ENCODE peak calls at places on chromosome 15, in ten cellular contexts. O, C, P, L, F, Z, E, J, W and T are unnamed samples. For H3K4me1, the result is how much of the 10 kb centered on the place peaks cover.

GRCh38 chr15:28113426-28114113 is 14.5 kb upstream of the OCA2 start:
- DNase-seq in J (no peak), Z (no peak), P (no peak), L (no peak), F (no peak), O (no peak), C (no peak), W (no peak), E (no peak), T (no peak)

GRCh38 chr15:82543155-82543554 is 2.9 kb upstream of the RPS17 start:
- DNase-seq in F (peak), C (no peak), J (peak), L (no peak), Z (no peak), W (no peak), E (peak), O (no peak), P (no peak), T (no peak)

GRCh38 chr15:98715890-98716443 is 67.6 kb downstream of the IGF1R start:
- DNase-seq in C (no peak), W (no peak), P (no peak), L (no peak), J (no peak), Z (no peak), F (no peak), E (no peak), O (no peak), T (no peak)

GRCh38 chr15:69405110-69405509 is 9.0 kb upstream of the KIF23 start:
- DNase-seq in O (no peak), E (no peak), P (no peak), L (no peak), C (no peak), Z (no peak), J (no peak), F (no peak), W (no peak), T (no peak)

GRCh38 chr15:60038111-60038521 is 34.0 kb downstream of the FOXB1 start:
- DNase-seq in W (no peak), P (no peak), O (no peak), E (no peak), Z (no peak), C (no peak), J (peak), F (no peak), L (no peak), T (no peak)

GRCh38 chr15:74543583-74543982 is 2.6 kb downstream of the ARID3B start:
- DNase-seq in F (no peak), L (no peak), C (no peak), E (peak), Z (no peak), P (no peak), J (no peak), W (peak), O (no peak), T (no peak)

GRCh38 chr15:99435138-99435695 is 130.6 kb upstream of the MEF2A start:
- DNase-seq in F (no peak), J (no peak), W (peak), E (no peak), O (no peak), P (no peak), C (peak), Z (no peak), L (peak), T (peak)

GRCh38 chr15:99976000-99976399 is 242.8 kb upstream of the LYSMD4 start:
- DNase-seq in F (no peak), J (no peak), Z (no peak), O (no peak), W (no peak), C (no peak), E (no peak), P (no peak), L (no peak), T (no peak)

GRCh38 chr15:31020542-31020941 is 29.1 kb upstream of the MTMR10 start:
- DNase-seq in O (no peak), Z (no peak), P (no peak), C (no peak), E (no peak), F (no peak), J (no peak), L (no peak), W (no peak), T (no peak)

GRCh38 chr15:49464513-49464912 is 41.5 kb downstream of the FGF7 start:
- DNase-seq in Z (no peak), F (no peak), W (no peak), P (no peak), E (no peak), J (no peak), O (no peak), C (no peak), L (no peak), T (no peak)
- H3K4me1 ChIP-seq in Z (half or more), F (under half), W (under half), P (under half), E (under half), J (under half), O (under half), C (under half), L (under half), T (under half)

DNA sequence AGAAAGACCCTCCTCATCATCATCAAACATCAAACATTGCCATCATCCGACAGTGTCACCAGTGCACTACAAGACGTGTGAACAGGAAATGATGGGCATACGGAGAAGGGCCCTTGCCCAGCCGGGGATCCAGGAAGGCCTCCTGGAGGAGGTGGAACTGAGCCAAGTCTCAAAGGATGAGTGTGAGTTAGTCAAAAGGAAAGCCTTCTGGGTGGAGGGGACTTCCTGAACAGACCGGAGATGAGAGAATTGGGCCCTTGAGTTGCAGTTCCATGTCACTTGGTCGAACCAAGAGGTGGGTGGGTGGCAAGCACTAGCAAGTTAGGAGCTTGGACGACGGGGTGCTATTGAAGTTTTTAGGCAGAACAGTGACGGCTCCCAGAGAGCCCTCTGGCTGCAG is 8.5 kb downstream of the SEMA4B start:
- DNase-seq in O (no peak), P (no peak), C (no peak), Z (no peak), F (no peak), E (no peak), W (no peak), J (no peak), L (no peak), T (no peak)
- H3K4me1 ChIP-seq in O (half or more), P (under half), C (half or more), Z (half or more), F (under half), E (under half), W (under half), J (under half), L (under half), T (under half)

GRCh38 chr15:101201411-101202174 is 50.3 kb downstream of the CHSY1 start:
- DNase-seq in L (peak), F (peak), C (peak), J (peak), O (peak), P (peak), Z (peak), E (peak), W (no peak), T (peak)

GRCh38 chr15:101198031-101198430 is 53.8 kb downstream of the CHSY1 start:
- DNase-seq in O (no peak), E (no peak), L (no peak), C (no peak), Z (no peak), F (no peak), J (peak), W (no peak), P (no peak), T (no peak)

GRCh38 chr15:101200181-101200580 is 51.7 kb downstream of the CHSY1 start:
- DNase-seq in Z (no peak), L (no peak), E (no peak), O (no peak), C (no peak), J (no peak), W (no peak), F (no peak), P (no peak), T (no peak)

GRCh38 chr15:101203029-101203428 is 48.8 kb downstream of the CHSY1 start:
- DNase-seq in L (no peak), P (no peak), W (no peak), O (no peak), E (no peak), Z (no peak), F (no peak), J (no peak), C (no peak), T (no peak)

DNA sequence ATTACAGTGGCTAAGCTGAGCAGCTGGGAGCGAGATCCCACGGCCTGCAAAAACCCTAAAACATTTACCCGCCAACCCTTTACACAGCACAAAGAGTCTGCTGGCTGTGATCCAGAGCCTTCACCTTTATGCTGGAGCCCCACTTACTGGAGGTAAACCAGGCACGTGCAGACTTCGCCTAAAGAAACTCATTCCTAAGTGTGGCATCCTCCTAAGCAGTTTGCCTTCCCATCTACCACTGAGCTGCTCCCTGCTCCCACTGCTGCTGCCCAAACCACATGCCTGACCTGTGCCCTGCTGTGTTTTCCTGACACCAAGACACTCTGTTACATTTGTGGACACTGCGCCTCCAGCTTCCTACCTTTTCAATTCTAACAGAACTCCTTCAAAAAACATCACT is 53.0 kb downstream of the CHSY1 start:
- DNase-seq in C (no peak), P (no peak), F (no peak), J (no peak), L (no peak), Z (no peak), O (no peak), W (no peak), E (no peak), T (no peak)
- H3K4me1 ChIP-seq in C (half or more), P (half or more), F (under half), J (under half), L (under half), Z (half or more), O (half or more), W (half or more), E (under half), T (half or more)

GRCh38 chr15:93029613-93030429 is 59.2 kb downstream of the RGMA start:
- DNase-seq in W (peak), O (no peak), C (peak), L (peak), J (no peak), P (peak), Z (no peak), F (peak), E (no peak), T (peak)
- H3K4me1 ChIP-seq in W (under half), O (under half), C (under half), L (under half), J (under half), P (half or more), Z (half or more), F (under half), E (under half), T (under half)